ENCODE peak calls at places on chromosomes 16 and 17, in six cellular contexts. S is NCI-H1092, X is NCI-H1417, Q is OCI-LY7, D is upper lobe of right lung, C is EH. L is an unnamed sample.

GRCh38 chr17:28519236-28519635 is 13.1 kb downstream of the FOXN1 start:
- DNase-seq in S (no peak), X (no peak), Q (no peak), D (no peak), C (no peak), L (no peak)

GRCh38 chr16:47779201-47780016 is 318.3 kb downstream of the PHKB start:
- DNase-seq in S (no peak), X (no peak), Q (no peak), D (no peak), C (peak), L (no peak)

GRCh38 chr17:1762906-1763829 is 1.3 kb downstream of the SERPINF1 start:
- DNase-seq in S (no peak), X (no peak), Q (no peak), D (no peak), C (peak), L (no peak)

GRCh38 chr16:2029350-2029749 is 2.6 kb downstream of the NHERF2 start:
- DNase-seq in S (no peak), X (no peak), Q (no peak), D (no peak), C (no peak), L (no peak)

GRCh38 chr16:14378684-14379467 is 251.2 kb downstream of the PARN start:
- DNase-seq in S (no peak), X (no peak), Q (no peak), D (no peak), C (peak), L (peak)

GRCh38 chr17:56678249-56679144 is 85.0 kb downstream of the NOG start:
- DNase-seq in S (no peak), X (no peak), Q (no peak), D (no peak), C (no peak), L (no peak)

GRCh38 chr16:70635356-70636016 is 10.9 kb upstream of the IL34 start:
- DNase-seq in S (no peak), X (no peak), Q (no peak), D (no peak), C (peak), L (peak)

GRCh38 chr17:17809527-17810373 is 27.0 kb downstream of the SREBF1 start:
- DNase-seq in S (no peak), X (peak), Q (no peak), D (peak), C (peak), L (no peak)

GRCh38 chr16:14014284-14014625 is 56.9 kb upstream of the MRTFB start:
- DNase-seq in S (no peak), X (no peak), Q (no peak), D (no peak), C (no peak), L (peak)

GRCh38 chr17:2435181-2435741 is 34.4 kb upstream of the MNT start:
- DNase-seq in S (peak), X (peak), Q (no peak), D (no peak), C (no peak), L (no peak)

GRCh38 chr16:8935989-8936388 is 27.7 kb downstream of the USP7 start:
- DNase-seq in S (no peak), X (no peak), Q (peak), D (no peak), C (no peak), L (no peak)

GRCh38 chr17:78555741-78556401 is 21.3 kb downstream of the DNAH17 start:
- DNase-seq in S (no peak), X (no peak), Q (no peak), D (no peak), C (no peak), L (no peak)

GRCh38 chr16:52547834-52548215 is 882 bp upstream of the TOX3 start:
- DNase-seq in S (no peak), X (no peak), Q (no peak), D (no peak), C (no peak), L (no peak)

GRCh38 chr16:48918520-48919258 is 308.7 kb upstream of the N4BP1 start:
- DNase-seq in S (no peak), X (no peak), Q (no peak), D (no peak), C (peak), L (peak)

GRCh38 chr16:69709456-69710084 is 16.8 kb downstream of the NQO1 start:
- DNase-seq in S (peak), X (peak), Q (peak), D (no peak), C (peak), L (peak)

GRCh38 chr16:78509965-78510364 is 410.5 kb downstream of the WWOX start:
- DNase-seq in S (no peak), X (no peak), Q (no peak), D (no peak), C (no peak), L (no peak)

GRCh38 chr17:33832295-33832694 is 422.8 kb upstream of the CCL2 start:
- DNase-seq in S (no peak), X (no peak), Q (no peak), D (no peak), C (no peak), L (no peak)

GRCh38 chr17:74987909-74988711 is 678 bp downstream of the CDR2L start:
- DNase-seq in S (no peak), X (peak), Q (peak), D (peak), C (peak), L (peak)

GRCh38 chr16:23948949-23949392 is 113.2 kb downstream of the PRKCB start:
- DNase-seq in S (no peak), X (peak), Q (no peak), D (no peak), C (no peak), L (no peak)

GRCh38 chr16:17921357-17921978 is 415.1 kb downstream of the NPIPA8 start:
- DNase-seq in S (no peak), X (peak), Q (peak), D (no peak), C (peak), L (peak)

GRCh38 chr17:28154242-28154641 is 111.8 kb downstream of the NLK start:
- DNase-seq in S (no peak), X (no peak), Q (no peak), D (no peak), C (no peak), L (no peak)

GRCh38 chr16:79740153-79740720 is 139.7 kb upstream of the MAF start:
- DNase-seq in S (no peak), X (no peak), Q (no peak), D (no peak), C (no peak), L (no peak)

GRCh38 chr16:75227361-75228142 is 8.8 kb downstream of the CTRB1 start:
- DNase-seq in S (no peak), X (no peak), Q (no peak), D (peak), C (no peak), L (no peak)

GRCh38 chr17:7862692-7863437 is 5.1 kb downstream of the CYB5D1 start:
- DNase-seq in S (peak), X (peak), Q (peak), D (no peak), C (peak), L (peak)

GRCh38 chr16:88841521-88842307 is 15.0 kb downstream of the GALNS start:
- DNase-seq in S (no peak), X (no peak), Q (no peak), D (no peak), C (no peak), L (no peak)

L was measured in bronchial epithelial cell.